ENCODE peak calls at places on chromosomes 16 and 17, in ten cellular contexts. One of them, this sample, is unnamed.

GRCh38 chr17:55314061-55314783 is 49.5 kb downstream of the HLF start:
- DNase-seq in activated naive CD4-positive, alpha-beta T cell: no peak
- DNase-seq in SIG-M5: no peak
- DNase-seq in amygdala: no peak
- DNase-seq in type B pancreatic cell: no peak
- DNase-seq in dorsolateral prefrontal cortex: no peak
- DNase-seq in AG09319: no peak
- DNase-seq in Kasumi-1: no peak
- DNase-seq in stimulated activated naive CD4-positive, alpha-beta T cell: no peak
- DNase-seq in NCI-H1105 treated with DMSO at 0.1 percent for 48 hours: no peak
- DNase-seq in this sample: no peak

GRCh38 chr17:42111901-42112551 is 488 bp downstream of the DHX58 start:
- DNase-seq in Kasumi-1: peak; percentile 11
- DNase-seq in SIG-M5: no peak
- DNase-seq in NCI-H1105 treated with DMSO at 0.1 percent for 48 hours: no peak
- DNase-seq in dorsolateral prefrontal cortex: peak; percentile 68
- DNase-seq in amygdala: no peak
- DNase-seq in type B pancreatic cell: no peak
- DNase-seq in activated naive CD4-positive, alpha-beta T cell: no peak
- DNase-seq in stimulated activated naive CD4-positive, alpha-beta T cell: no peak
- DNase-seq in AG09319: no peak
- DNase-seq in this sample: no peak

GRCh38 chr16:17273142-17273561 is 197.6 kb downstream of the XYLT1 start:
- DNase-seq in NCI-H1105 treated with DMSO at 0.1 percent for 48 hours: no peak
- DNase-seq in Kasumi-1: no peak
- DNase-seq in type B pancreatic cell: no peak
- DNase-seq in dorsolateral prefrontal cortex: no peak
- DNase-seq in SIG-M5: no peak
- DNase-seq in amygdala: no peak
- DNase-seq in activated naive CD4-positive, alpha-beta T cell: no peak
- DNase-seq in stimulated activated naive CD4-positive, alpha-beta T cell: no peak
- DNase-seq in AG09319: peak; percentile 68
- DNase-seq in this sample: no peak

GRCh38 chr17:55609737-55610201 is 98.5 kb upstream of the SMIM36 start:
- DNase-seq in type B pancreatic cell: no peak
- DNase-seq in amygdala: no peak
- DNase-seq in SIG-M5: no peak
- DNase-seq in Kasumi-1: no peak
- DNase-seq in NCI-H1105 treated with DMSO at 0.1 percent for 48 hours: no peak
- DNase-seq in AG09319: no peak
- DNase-seq in stimulated activated naive CD4-positive, alpha-beta T cell: no peak
- DNase-seq in dorsolateral prefrontal cortex: no peak
- DNase-seq in activated naive CD4-positive, alpha-beta T cell: no peak
- DNase-seq in this sample: no peak

GRCh38 chr17:9266769-9267168 is 245.5 kb downstream of the NTN1 start:
- DNase-seq in NCI-H1105 treated with DMSO at 0.1 percent for 48 hours: no peak
- DNase-seq in dorsolateral prefrontal cortex: no peak
- DNase-seq in Kasumi-1: no peak
- DNase-seq in amygdala: no peak
- DNase-seq in type B pancreatic cell: no peak
- DNase-seq in SIG-M5: no peak
- DNase-seq in activated naive CD4-positive, alpha-beta T cell: no peak
- DNase-seq in AG09319: no peak
- DNase-seq in stimulated activated naive CD4-positive, alpha-beta T cell: no peak
- DNase-seq in this sample: no peak

GRCh38 chr17:69560987-69561441 is 146.5 kb downstream of the MAP2K6 start:
- DNase-seq in amygdala: no peak
- DNase-seq in type B pancreatic cell: no peak
- DNase-seq in stimulated activated naive CD4-positive, alpha-beta T cell: no peak
- DNase-seq in activated naive CD4-positive, alpha-beta T cell: no peak
- DNase-seq in SIG-M5: no peak
- DNase-seq in AG09319: no peak
- DNase-seq in dorsolateral prefrontal cortex: no peak
- DNase-seq in Kasumi-1: no peak
- DNase-seq in NCI-H1105 treated with DMSO at 0.1 percent for 48 hours: no peak
- DNase-seq in this sample: no peak

GRCh38 chr17:64982139-64982802 is 63.0 kb upstream of the LRRC37A3 start:
- DNase-seq in AG09319: no peak
- DNase-seq in activated naive CD4-positive, alpha-beta T cell: no peak
- DNase-seq in dorsolateral prefrontal cortex: no peak
- DNase-seq in stimulated activated naive CD4-positive, alpha-beta T cell: no peak
- DNase-seq in NCI-H1105 treated with DMSO at 0.1 percent for 48 hours: no peak
- DNase-seq in Kasumi-1: no peak
- DNase-seq in type B pancreatic cell: no peak
- DNase-seq in SIG-M5: no peak
- DNase-seq in amygdala: no peak
- DNase-seq in this sample: no peak

GRCh38 chr17:3817851-3818605 is 17.0 kb upstream of the ITGAE start:
- DNase-seq in dorsolateral prefrontal cortex: no peak
- DNase-seq in activated naive CD4-positive, alpha-beta T cell: no peak
- DNase-seq in Kasumi-1: no peak
- DNase-seq in SIG-M5: no peak
- DNase-seq in NCI-H1105 treated with DMSO at 0.1 percent for 48 hours: no peak
- DNase-seq in amygdala: no peak
- DNase-seq in AG09319: no peak
- DNase-seq in stimulated activated naive CD4-positive, alpha-beta T cell: no peak
- DNase-seq in type B pancreatic cell: no peak
- DNase-seq in this sample: no peak

GRCh38 chr16:61596648-61597047 is 439.6 kb downstream of the CDH8 start:
- DNase-seq in stimulated activated naive CD4-positive, alpha-beta T cell: no peak
- DNase-seq in NCI-H1105 treated with DMSO at 0.1 percent for 48 hours: no peak
- DNase-seq in type B pancreatic cell: no peak
- DNase-seq in AG09319: no peak
- DNase-seq in amygdala: no peak
- DNase-seq in dorsolateral prefrontal cortex: no peak
- DNase-seq in SIG-M5: no peak
- DNase-seq in activated naive CD4-positive, alpha-beta T cell: no peak
- DNase-seq in Kasumi-1: no peak
- DNase-seq in this sample: no peak

GRCh38 chr16:25676820-25677219 is 14.9 kb upstream of the HS3ST4 start:
- DNase-seq in stimulated activated naive CD4-positive, alpha-beta T cell: no peak
- DNase-seq in dorsolateral prefrontal cortex: no peak
- DNase-seq in Kasumi-1: no peak
- DNase-seq in activated naive CD4-positive, alpha-beta T cell: no peak
- DNase-seq in amygdala: no peak
- DNase-seq in SIG-M5: no peak
- DNase-seq in NCI-H1105 treated with DMSO at 0.1 percent for 48 hours: no peak
- DNase-seq in AG09319: no peak
- DNase-seq in type B pancreatic cell: no peak
- DNase-seq in this sample: no peak

GRCh38 chr16:76535-77272 is 1.3 kb upstream of the MPG start:
- DNase-seq in NCI-H1105 treated with DMSO at 0.1 percent for 48 hours: no peak
- DNase-seq in amygdala: no peak
- DNase-seq in activated naive CD4-positive, alpha-beta T cell: no peak
- DNase-seq in AG09319: peak; percentile 77
- DNase-seq in SIG-M5: no peak
- DNase-seq in type B pancreatic cell: no peak
- DNase-seq in stimulated activated naive CD4-positive, alpha-beta T cell: no peak
- DNase-seq in dorsolateral prefrontal cortex: no peak
- DNase-seq in Kasumi-1: no peak
- DNase-seq in this sample: no peak

GRCh38 chr17:75980188-75981018 is 1.4 kb downstream of the TEN1 start:
- DNase-seq in SIG-M5: no peak
- DNase-seq in Kasumi-1: no peak
- DNase-seq in AG09319: no peak
- DNase-seq in activated naive CD4-positive, alpha-beta T cell: no peak
- DNase-seq in amygdala: no peak
- DNase-seq in dorsolateral prefrontal cortex: no peak
- DNase-seq in type B pancreatic cell: no peak
- DNase-seq in NCI-H1105 treated with DMSO at 0.1 percent for 48 hours: no peak
- DNase-seq in stimulated activated naive CD4-positive, alpha-beta T cell: no peak
- DNase-seq in this sample: no peak

GRCh38 chr17:50953831-50954601 is 87.9 kb upstream of the TOB1 start:
- DNase-seq in dorsolateral prefrontal cortex: no peak
- DNase-seq in AG09319: no peak
- DNase-seq in NCI-H1105 treated with DMSO at 0.1 percent for 48 hours: peak; percentile 77
- DNase-seq in activated naive CD4-positive, alpha-beta T cell: no peak
- DNase-seq in Kasumi-1: no peak
- DNase-seq in stimulated activated naive CD4-positive, alpha-beta T cell: no peak
- DNase-seq in amygdala: no peak
- DNase-seq in type B pancreatic cell: no peak
- DNase-seq in SIG-M5: no peak
- DNase-seq in this sample: no peak

GRCh38 chr17:49386373-49386772 is 24.3 kb upstream of the ZNF652 start:
- DNase-seq in amygdala: no peak
- DNase-seq in Kasumi-1: no peak
- DNase-seq in stimulated activated naive CD4-positive, alpha-beta T cell: no peak
- DNase-seq in SIG-M5: no peak
- DNase-seq in AG09319: no peak
- DNase-seq in type B pancreatic cell: no peak
- DNase-seq in NCI-H1105 treated with DMSO at 0.1 percent for 48 hours: no peak
- DNase-seq in activated naive CD4-positive, alpha-beta T cell: no peak
- DNase-seq in dorsolateral prefrontal cortex: no peak
- DNase-seq in this sample: no peak

GRCh38 chr17:71084219-71084618 is 914.9 kb downstream of the KCNJ2 start:
- DNase-seq in type B pancreatic cell: no peak
- DNase-seq in amygdala: no peak
- DNase-seq in stimulated activated naive CD4-positive, alpha-beta T cell: no peak
- DNase-seq in NCI-H1105 treated with DMSO at 0.1 percent for 48 hours: peak; percentile 13
- DNase-seq in Kasumi-1: no peak
- DNase-seq in activated naive CD4-positive, alpha-beta T cell: no peak
- DNase-seq in AG09319: no peak
- DNase-seq in SIG-M5: no peak
- DNase-seq in dorsolateral prefrontal cortex: no peak
- DNase-seq in this sample: no peak

GRCh38 chr17:44972953-44973352 is 4.8 kb upstream of the C1QL1 start:
- DNase-seq in amygdala: no peak
- DNase-seq in AG09319: no peak
- DNase-seq in SIG-M5: no peak
- DNase-seq in dorsolateral prefrontal cortex: no peak
- DNase-seq in stimulated activated naive CD4-positive, alpha-beta T cell: no peak
- DNase-seq in NCI-H1105 treated with DMSO at 0.1 percent for 48 hours: no peak
- DNase-seq in activated naive CD4-positive, alpha-beta T cell: no peak
- DNase-seq in Kasumi-1: no peak
- DNase-seq in type B pancreatic cell: no peak
- DNase-seq in this sample: no peak

This sample was measured in T-helper 9 cell.